ENCODE peak calls at places on chromosome 10, in nine cellular contexts. D is astrocyte of the spinal cord, Q is A549, F is natural killer cell, W is cardiac muscle cell, K is lower lobe of right lung, Y is AG09309, E is RWPE2, B is Calu3. X is an unnamed sample.

GRCh38 chr10:48556713-48557112 is 48.2 kb downstream of the ARHGAP22 start:
- DNase-seq in D (no peak), Q (no peak), F (no peak), W (no peak), K (no peak), Y (no peak), E (no peak), B (no peak), X (no peak)

GRCh38 chr10:4662576-4663161 is 163.3 kb upstream of the AKR1E2 start:
- DNase-seq in D (peak), Q (peak), F (no peak), W (no peak), K (no peak), Y (no peak), E (no peak), B (peak), X (no peak)

GRCh38 chr10:22453948-22454347 is 108.7 kb downstream of the SPAG6 start:
- DNase-seq in D (no peak), Q (no peak), F (no peak), W (no peak), K (no peak), Y (no peak), E (no peak), B (no peak), X (no peak)

GRCh38 chr10:20147679-20148078 is 331.4 kb downstream of the PLXDC2 start:
- DNase-seq in D (no peak), Q (no peak), F (no peak), W (no peak), K (no peak), Y (no peak), E (no peak), B (no peak), X (no peak)

GRCh38 chr10:17655567-17656146 is 11.7 kb downstream of the STAM start:
- DNase-seq in D (no peak), Q (no peak), F (no peak), W (no peak), K (no peak), Y (no peak), E (no peak), B (peak), X (no peak)

GRCh38 chr10:131729361-131729760 is 171.4 kb upstream of the PPP2R2D start:
- DNase-seq in D (no peak), Q (no peak), F (no peak), W (no peak), K (no peak), Y (no peak), E (no peak), B (no peak), X (no peak)

GRCh38 chr10:125148021-125148439 is 12.3 kb downstream of the CTBP2 start:
- DNase-seq in D (no peak), Q (no peak), F (no peak), W (peak), K (no peak), Y (no peak), E (no peak), B (peak), X (peak)

GRCh38 chr10:6423004-6423403 is 157.1 kb downstream of the PRKCQ start:
- DNase-seq in D (no peak), Q (no peak), F (no peak), W (no peak), K (no peak), Y (peak), E (no peak), B (no peak), X (no peak)

GRCh38 chr10:27344568-27345454 is 104.2 kb upstream of the ACBD5 start:
- DNase-seq in D (no peak), Q (no peak), F (no peak), W (no peak), K (no peak), Y (no peak), E (no peak), B (no peak), X (no peak)

GRCh38 chr10:124074471-124075109 is 18.8 kb downstream of the CHST15 start:
- DNase-seq in D (no peak), Q (no peak), F (no peak), W (no peak), K (peak), Y (no peak), E (no peak), B (no peak), X (no peak)

GRCh38 chr10:102393411-102394078 is 2.0 kb upstream of the NFKB2 start:
- DNase-seq in D (no peak), Q (no peak), F (no peak), W (no peak), K (no peak), Y (no peak), E (no peak), B (no peak), X (no peak)
- TF ChIP-seq CTCF in D (peak), Q (no peak), F (peak), W (peak), K (peak), Y (no peak), E (no peak), B (peak), X (no peak)

GRCh38 chr10:118470470-118470869 is 125.0 kb downstream of the PRLHR start:
- DNase-seq in D (no peak), Q (no peak), F (no peak), W (no peak), K (no peak), Y (no peak), E (no peak), B (no peak), X (no peak)

GRCh38 chr10:118472961-118473675 is 122.3 kb downstream of the PRLHR start:
- DNase-seq in D (no peak), Q (no peak), F (no peak), W (no peak), K (no peak), Y (no peak), E (no peak), B (no peak), X (no peak)

GRCh38 chr10:118471863-118472262 is 123.6 kb downstream of the PRLHR start:
- DNase-seq in D (peak), Q (no peak), F (no peak), W (peak), K (no peak), Y (no peak), E (no peak), B (no peak), X (no peak)

GRCh38 chr10:118475214-118475613 is 120.2 kb downstream of the PRLHR start:
- DNase-seq in D (no peak), Q (no peak), F (no peak), W (no peak), K (no peak), Y (no peak), E (no peak), B (no peak), X (no peak)

GRCh38 chr10:118472415-118472814 is 123.0 kb downstream of the PRLHR start:
- DNase-seq in D (no peak), Q (no peak), F (no peak), W (no peak), K (no peak), Y (no peak), E (no peak), B (no peak), X (no peak)
- TF ChIP-seq CTCF in D (no peak), Q (no peak), F (no peak), W (no peak), K (no peak), Y (no peak), E (no peak), B (no peak), X (no peak)

GRCh38 chr10:94224656-94225055 is 138.1 kb downstream of the NOC3L start:
- DNase-seq in D (peak), Q (peak), F (no peak), W (no peak), K (no peak), Y (no peak), E (no peak), B (no peak), X (no peak)

GRCh38 chr10:94230134-94230785 is 132.5 kb downstream of the NOC3L start:
- DNase-seq in D (no peak), Q (no peak), F (no peak), W (no peak), K (no peak), Y (no peak), E (no peak), B (no peak), X (no peak)

GRCh38 chr10:94223702-94224370 is 138.9 kb downstream of the NOC3L start:
- DNase-seq in D (no peak), Q (no peak), F (no peak), W (no peak), K (no peak), Y (no peak), E (no peak), B (no peak), X (no peak)

GRCh38 chr10:94220717-94221116 is 142.0 kb downstream of the NOC3L start:
- DNase-seq in D (no peak), Q (no peak), F (no peak), W (no peak), K (no peak), Y (no peak), E (no peak), B (no peak), X (no peak)

GRCh38 chr10:94225589-94225988 is 137.2 kb downstream of the NOC3L start:
- DNase-seq in D (no peak), Q (peak), F (no peak), W (no peak), K (no peak), Y (no peak), E (no peak), B (no peak), X (no peak)
- TF ChIP-seq CTCF in D (no peak), Q (peak), F (no peak), W (peak), K (peak), Y (peak), E (peak), B (no peak), X (peak)

DNA sequence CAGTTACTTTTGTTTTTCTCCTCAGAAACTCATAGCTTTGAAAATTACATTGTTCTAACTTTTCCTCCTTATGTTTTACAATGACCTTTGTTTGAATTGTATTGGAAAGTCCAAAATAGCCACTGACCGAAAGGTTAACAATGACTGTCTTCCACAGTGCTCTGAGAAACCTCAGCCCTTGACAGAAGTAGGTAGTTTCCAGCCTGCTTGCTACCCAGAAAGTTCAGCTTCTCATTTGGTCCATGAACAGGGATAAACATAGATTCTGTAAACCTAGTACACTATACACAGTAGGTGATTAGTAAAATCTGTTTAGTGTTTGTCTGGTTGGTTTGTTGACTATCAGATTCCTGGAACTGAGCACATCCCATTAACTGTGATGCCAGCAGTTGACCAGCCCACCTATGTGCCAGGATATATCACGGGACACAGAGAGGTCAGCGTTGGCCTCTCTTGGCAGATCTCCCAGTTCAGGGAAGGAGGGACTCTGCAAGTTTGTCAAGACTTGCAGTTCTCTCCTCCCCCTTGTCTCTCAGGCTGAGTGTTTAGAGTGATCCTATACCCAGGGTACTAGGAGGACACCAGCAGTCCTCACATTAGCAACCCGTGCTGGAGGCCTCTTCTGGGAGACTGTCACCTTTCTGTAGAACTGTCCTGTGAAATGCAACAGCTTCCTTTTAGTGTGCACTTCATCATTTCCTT is 297.6 kb downstream of the ARHGAP12 start:
- DNase-seq in D (no peak), Q (no peak), F (no peak), W (peak), K (no peak), Y (no peak), E (no peak), B (peak), X (no peak)
- TF ChIP-seq CTCF in D (no peak), Q (no peak), F (no peak), W (no peak), K (no peak), Y (no peak), E (no peak), B (no peak), X (no peak)